ENCODE peak calls at places on chromosomes 12 and 14, in five cellular contexts. H, E, C, W and D are unnamed samples.

GRCh38 chr12:27818421-27818918 is 38.4 kb upstream of the MANSC4 start:
- DNase-seq in H (no peak), E (no peak), C (peak; percentile 36), W (no peak), D (no peak)

GRCh38 chr12:77584860-77585259 is 245.8 kb upstream of the NAV3 start:
- DNase-seq in H (no peak), E (no peak), C (no peak), W (no peak), D (no peak)

GRCh38 chr12:70154087-70154486 is 89.1 kb upstream of the CNOT2 start:
- DNase-seq in H (no peak), E (no peak), C (no peak), W (no peak), D (no peak)

GRCh38 chr12:107992870-107993451 is 136.1 kb upstream of the WSCD2 start:
- DNase-seq in H (peak; percentile 35), E (peak; percentile 79), C (peak; percentile 18), W (peak; percentile 60), D (peak; percentile 5)

GRCh38 chr12:101485015-101485414 is 9.9 kb downstream of the SPIC start:
- DNase-seq in H (no peak), E (no peak), C (no peak), W (no peak), D (no peak)

GRCh38 chr14:31172084-31172483 is 35.5 kb downstream of the HECTD1 start:
- DNase-seq in H (no peak), E (no peak), C (peak; percentile 61), W (no peak), D (no peak)

GRCh38 chr14:49250109-49250508 is 336.1 kb downstream of the RPS29 start:
- DNase-seq in H (no peak), E (no peak), C (peak; percentile 19), W (no peak), D (peak; percentile 47)

GRCh38 chr14:73740921-73741326 is 26.7 kb upstream of the PNMA1 start:
- DNase-seq in H (no peak), E (peak; percentile 86), C (no peak), W (no peak), D (peak; percentile 57)

GRCh38 chr14:31270196-31270772 is 62.7 kb upstream of the HECTD1 start:
- DNase-seq in H (no peak), E (peak; percentile 86), C (no peak), W (peak; percentile 51), D (no peak)

GRCh38 chr12:29032431-29032830 is 116.6 kb upstream of the FAR2 start:
- DNase-seq in H (no peak), E (no peak), C (no peak), W (no peak), D (peak; percentile 13)

GRCh38 chr14:74459289-74459946 is 33.4 kb upstream of the SYNDIG1L start:
- DNase-seq in H (peak; percentile 24), E (peak; percentile 76), C (peak; percentile 69), W (peak; percentile 84), D (peak; percentile 76)

GRCh38 chr12:6863586-6864321 is 3.6 kb upstream of the TPI1 start:
- DNase-seq in H (no peak), E (no peak), C (no peak), W (no peak), D (no peak)

GRCh38 chr14:96139879-96140278 is 64.8 kb upstream of the BDKRB2 start:
- DNase-seq in H (no peak), E (no peak), C (peak; percentile 84), W (no peak), D (no peak)

GRCh38 chr14:104881369-104881979 is 16.4 kb downstream of the CEP170B start:
- DNase-seq in H (no peak), E (no peak), C (no peak), W (no peak), D (no peak)

GRCh38 chr12:104626069-104626690 is 169.4 kb downstream of the CHST11 start:
- DNase-seq in H (no peak), E (no peak), C (no peak), W (no peak), D (no peak)

GRCh38 chr12:101749657-101750056 is 10.4 kb upstream of the SYCP3 start:
- DNase-seq in H (no peak), E (no peak), C (no peak), W (no peak), D (no peak)

GRCh38 chr12:47903927-47904646 is 707 bp downstream of the VDR start:
- DNase-seq in H (no peak), E (peak; percentile 53), C (peak; percentile 82), W (no peak), D (peak; percentile 90)

GRCh38 chr12:52139579-52140062 is 52.2 kb downstream of the KRT80 start:
- DNase-seq in H (no peak), E (peak; percentile 87), C (peak; percentile 55), W (peak; percentile 90), D (no peak)

GRCh38 chr12:109446-109845 is 42.9 kb downstream of the IQSEC3 start:
- DNase-seq in H (no peak), E (no peak), C (no peak), W (no peak), D (no peak)
- H2AFZ ChIP-seq in H (peak overlapping the region; percentile 26), E (no peak overlapping the region), C (no peak overlapping the region), W (peak overlapping the region; percentile 42), D (no peak overlapping the region)

GRCh38 chr14:22509751-22510300 is 79.2 kb downstream of the DAD1 start:
- DNase-seq in H (no peak), E (no peak), C (no peak), W (no peak), D (no peak)
- H2BK15ac ChIP-seq in H (no peak overlapping the region), E (no peak overlapping the region), C (no peak overlapping the region), W (no peak overlapping the region), D (no peak overlapping the region)

GRCh38 chr12:67748761-67749075 is 100.2 kb downstream of the DYRK2 start:
- DNase-seq in H (no peak), E (no peak), C (peak; percentile 33), W (no peak), D (no peak)
- H2AFZ ChIP-seq in H (no peak overlapping the region), E (no peak overlapping the region), C (no peak overlapping the region), W (no peak overlapping the region), D (no peak overlapping the region)

GRCh38 chr12:4440187-4440941 is 5.3 kb downstream of the FGF6 start:
- DNase-seq in H (no peak), E (peak; percentile 72), C (no peak), W (peak; percentile 46), D (no peak)

GRCh38 chr12:4438834-4439596 is 6.6 kb downstream of the FGF6 start:
- DNase-seq in H (no peak), E (no peak), C (no peak), W (peak; percentile 32), D (no peak)

GRCh38 chr12:4443616-4444015 is 2.0 kb downstream of the FGF6 start:
- DNase-seq in H (no peak), E (peak; percentile 29), C (no peak), W (peak; percentile 36), D (no peak)

GRCh38 chr12:4441355-4442330 is 4.0 kb downstream of the FGF6 start:
- DNase-seq in H (no peak), E (peak; percentile 79), C (no peak), W (peak; percentile 55), D (no peak)

DNA sequence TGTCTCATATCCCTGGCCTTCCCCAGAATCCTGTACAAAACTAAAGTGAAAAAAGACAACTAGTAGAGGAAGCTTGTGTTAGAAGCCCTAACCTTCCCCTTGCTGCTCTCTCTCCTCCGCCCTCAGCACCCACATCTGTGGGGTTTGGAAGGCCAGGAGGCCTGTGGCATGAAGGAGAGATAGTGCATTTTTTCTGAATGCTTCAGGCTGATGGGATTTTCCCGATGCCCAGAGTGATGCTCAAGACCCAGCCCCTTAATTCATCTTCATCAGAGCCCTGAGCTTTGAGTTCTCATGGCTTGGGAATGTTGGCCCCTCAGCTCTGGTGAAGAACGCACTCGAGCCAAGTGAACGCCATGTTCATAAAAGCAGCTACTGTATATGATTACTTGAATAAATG is 5.9 kb downstream of the FGF6 start:
- DNase-seq in H (no peak), E (no peak), C (no peak), W (no peak), D (no peak)
- H2BK15ac ChIP-seq in H (no peak overlapping the region), E (no peak overlapping the region), C (no peak overlapping the region), W (no peak overlapping the region), D (no peak overlapping the region)

DNA sequence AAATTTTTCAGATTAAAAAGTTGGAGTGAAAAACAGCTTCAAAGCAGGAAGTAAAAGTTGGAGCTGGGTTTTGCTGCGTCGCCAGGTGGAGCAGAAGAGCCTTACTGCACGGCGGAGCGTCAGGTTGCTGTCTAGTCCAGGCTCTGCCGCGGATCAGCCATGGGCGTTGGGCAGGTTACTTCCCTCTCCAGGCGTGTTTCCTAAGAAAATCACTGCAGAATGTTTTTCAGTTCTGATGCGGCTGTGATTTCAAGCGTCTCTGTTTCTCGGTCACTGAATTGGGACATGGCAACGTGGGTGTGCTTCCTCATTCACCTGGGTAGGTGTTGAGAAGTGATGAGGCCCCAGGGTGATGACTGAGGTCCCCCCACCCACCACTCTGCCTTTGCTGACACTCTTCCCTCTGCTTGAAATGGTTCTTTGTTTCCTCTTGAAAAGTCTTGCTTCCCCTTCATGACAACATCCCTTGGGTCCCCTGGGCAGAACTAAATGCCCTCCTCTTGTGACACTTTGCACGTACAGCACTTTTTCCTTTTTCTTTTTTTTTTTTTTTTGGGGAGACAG is 7.6 kb downstream of the EVL start:
- DNase-seq in H (no peak), E (no peak), C (no peak), W (peak; percentile 37), D (no peak)
- H2AFZ ChIP-seq in H (no peak overlapping the region), E (no peak overlapping the region), C (no peak overlapping the region), W (no peak overlapping the region), D (no peak overlapping the region)

GRCh38 chr14:65281991-65282908 is 130.3 kb upstream of the FUT8 start:
- DNase-seq in H (peak; percentile 73), E (peak; percentile 81), C (peak; percentile 77), W (peak; percentile 63), D (peak; percentile 49)
- H2BK15ac ChIP-seq in H (no peak overlapping the region), E (no peak overlapping the region), C (peak overlapping the region; percentile 73), W (no peak overlapping the region), D (no peak overlapping the region)

GRCh38 chr14:94314890-94315289 is 8.2 kb downstream of the SERPINA6 start:
- DNase-seq in H (no peak), E (no peak), C (no peak), W (no peak), D (no peak)

GRCh38 chr14:94313991-94314655 is 9.0 kb downstream of the SERPINA6 start:
- DNase-seq in H (no peak), E (no peak), C (peak; percentile 27), W (no peak), D (no peak)

GRCh38 chr14:94320243-94320642 is 2.9 kb downstream of the SERPINA6 start:
- DNase-seq in H (no peak), E (no peak), C (no peak), W (no peak), D (no peak)

GRCh38 chr14:94316692-94317091 is 6.4 kb downstream of the SERPINA6 start:
- DNase-seq in H (no peak), E (no peak), C (no peak), W (no peak), D (no peak)

DNA sequence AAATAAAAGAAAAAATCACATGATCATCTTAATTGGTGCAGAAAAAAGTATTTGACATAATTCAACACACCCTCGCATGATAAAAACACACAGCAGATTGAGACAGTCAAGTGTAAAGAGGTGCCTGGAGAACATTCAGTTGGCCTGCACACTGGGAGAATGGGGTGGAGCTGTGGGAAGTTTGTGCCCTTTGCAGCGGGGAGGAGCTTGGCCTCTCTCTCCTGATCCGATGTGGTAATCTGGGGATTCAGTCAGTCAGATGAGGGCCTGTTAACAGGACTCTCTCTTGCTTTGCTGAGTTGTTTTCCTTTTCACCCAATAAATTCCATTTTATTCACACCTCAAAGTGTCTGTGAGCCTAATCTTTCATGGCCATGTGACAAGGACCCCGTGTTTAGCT is 5.9 kb downstream of the SERPINA6 start:
- DNase-seq in H (no peak), E (no peak), C (no peak), W (no peak), D (no peak)
- H2AFZ ChIP-seq in H (no peak overlapping the region), E (no peak overlapping the region), C (no peak overlapping the region), W (peak overlapping the region; percentile 52), D (no peak overlapping the region)